ENCODE peak calls at places on chromosomes 11 and 22, in four cellular contexts. One of them, this sample, is unnamed.

GRCh38 chr11:71080239-71081097 is 171.9 kb downstream of the SHANK2 start:
- DNase-seq in thyroid gland: peak
- DNase-seq in left ventricle myocardium inferior: peak
- DNase-seq in heart left ventricle: peak
- DNase-seq in this sample: no peak

GRCh38 chr11:65014146-65014960 is at the start of gene ARL2:
- DNase-seq in thyroid gland: peak
- DNase-seq in left ventricle myocardium inferior: no peak
- DNase-seq in heart left ventricle: no peak
- DNase-seq in this sample: no peak

GRCh38 chr22:49914256-49914655 is 4.0 kb downstream of the ALG12 start:
- DNase-seq in thyroid gland: no peak
- DNase-seq in left ventricle myocardium inferior: no peak
- DNase-seq in heart left ventricle: no peak
- DNase-seq in this sample: no peak

GRCh38 chr11:123434262-123434661 is 4.2 kb downstream of the GRAMD1B start:
- DNase-seq in thyroid gland: no peak
- DNase-seq in left ventricle myocardium inferior: no peak
- DNase-seq in heart left ventricle: no peak
- DNase-seq in this sample: no peak

GRCh38 chr11:69683764-69684333 is 8.7 kb upstream of the LTO1 start:
- DNase-seq in thyroid gland: peak
- DNase-seq in left ventricle myocardium inferior: no peak
- DNase-seq in heart left ventricle: no peak
- DNase-seq in this sample: no peak

GRCh38 chr11:18027475-18027874 is 14.6 kb upstream of the SERGEF start:
- DNase-seq in thyroid gland: no peak
- DNase-seq in left ventricle myocardium inferior: no peak
- DNase-seq in heart left ventricle: no peak
- DNase-seq in this sample: no peak

GRCh38 chr11:46294365-46295309 is 17.2 kb downstream of the CREB3L1 start:
- DNase-seq in thyroid gland: no peak
- DNase-seq in left ventricle myocardium inferior: no peak
- DNase-seq in heart left ventricle: no peak
- DNase-seq in this sample: peak

GRCh38 chr11:133713406-133713805 is 131.9 kb downstream of the SPATA19 start:
- DNase-seq in thyroid gland: no peak
- DNase-seq in left ventricle myocardium inferior: no peak
- DNase-seq in heart left ventricle: no peak
- DNase-seq in this sample: no peak

GRCh38 chr22:19568337-19569311 is 44.4 kb upstream of the CLDN5 start:
- DNase-seq in thyroid gland: peak
- DNase-seq in left ventricle myocardium inferior: no peak
- DNase-seq in heart left ventricle: no peak
- DNase-seq in this sample: no peak

GRCh38 chr22:46766611-46767010 is 4.2 kb downstream of the TBC1D22A start:
- DNase-seq in thyroid gland: no peak
- DNase-seq in left ventricle myocardium inferior: no peak
- DNase-seq in heart left ventricle: no peak
- DNase-seq in this sample: no peak

GRCh38 chr11:11464555-11464954 is 111.5 kb upstream of the CSNK2A3 start:
- DNase-seq in thyroid gland: no peak
- DNase-seq in left ventricle myocardium inferior: no peak
- DNase-seq in heart left ventricle: no peak
- DNase-seq in this sample: no peak

GRCh38 chr22:28237092-28237491 is 318.0 kb upstream of the PITPNB start:
- DNase-seq in thyroid gland: peak
- DNase-seq in left ventricle myocardium inferior: no peak
- DNase-seq in heart left ventricle: no peak
- DNase-seq in this sample: no peak

GRCh38 chr11:119461250-119461963 is 38.4 kb upstream of the THY1 start:
- DNase-seq in thyroid gland: no peak
- DNase-seq in left ventricle myocardium inferior: no peak
- DNase-seq in heart left ventricle: no peak
- DNase-seq in this sample: no peak

GRCh38 chr11:118232659-118233058 is 7.8 kb upstream of the JAML start:
- DNase-seq in thyroid gland: no peak
- DNase-seq in left ventricle myocardium inferior: no peak
- DNase-seq in heart left ventricle: no peak
- DNase-seq in this sample: no peak

GRCh38 chr11:119309953-119310681 is 6.8 kb downstream of the MCAM start:
- DNase-seq in thyroid gland: no peak
- DNase-seq in left ventricle myocardium inferior: no peak
- DNase-seq in heart left ventricle: no peak
- DNase-seq in this sample: no peak

GRCh38 chr22:28798810-28799124 is 1.6 kb downstream of the XBP1 start:
- DNase-seq in thyroid gland: no peak
- DNase-seq in left ventricle myocardium inferior: no peak
- DNase-seq in heart left ventricle: no peak
- DNase-seq in this sample: no peak

GRCh38 chr11:120306519-120307242 is 18.4 kb upstream of the TLCD5 start:
- DNase-seq in thyroid gland: no peak
- DNase-seq in left ventricle myocardium inferior: no peak
- DNase-seq in heart left ventricle: no peak
- DNase-seq in this sample: no peak

GRCh38 chr11:32316846-32317525 is 118.4 kb downstream of the WT1 start:
- DNase-seq in thyroid gland: no peak
- DNase-seq in left ventricle myocardium inferior: no peak
- DNase-seq in heart left ventricle: no peak
- DNase-seq in this sample: no peak

GRCh38 chr11:118783724-118784495 is 7.1 kb downstream of the DDX6 start:
- DNase-seq in thyroid gland: no peak
- DNase-seq in left ventricle myocardium inferior: peak
- DNase-seq in heart left ventricle: peak
- DNase-seq in this sample: no peak

GRCh38 chr11:2294340-2295290 is 7.1 kb downstream of the C11orf21 start:
- DNase-seq in thyroid gland: no peak
- DNase-seq in left ventricle myocardium inferior: no peak
- DNase-seq in heart left ventricle: peak
- DNase-seq in this sample: no peak

GRCh38 chr11:24234822-24235508 is 261.9 kb upstream of the LUZP2 start:
- DNase-seq in thyroid gland: peak
- DNase-seq in left ventricle myocardium inferior: no peak
- DNase-seq in heart left ventricle: no peak
- DNase-seq in this sample: no peak

GRCh38 chr22:32053165-32053755 is 10.2 kb downstream of the SLC5A1 start:
- DNase-seq in thyroid gland: no peak
- DNase-seq in left ventricle myocardium inferior: no peak
- DNase-seq in heart left ventricle: no peak
- DNase-seq in this sample: no peak

GRCh38 chr11:131748146-131749050 is 378.0 kb downstream of the NTM start:
- DNase-seq in thyroid gland: peak
- DNase-seq in left ventricle myocardium inferior: peak
- DNase-seq in heart left ventricle: peak
- DNase-seq in this sample: no peak

GRCh38 chr22:35756722-35757121 is 39.0 kb downstream of the APOL5 start:
- DNase-seq in thyroid gland: no peak
- DNase-seq in left ventricle myocardium inferior: no peak
- DNase-seq in heart left ventricle: no peak
- DNase-seq in this sample: no peak

GRCh38 chr22:38704568-38705234 is 1.0 kb upstream of the GTPBP1 start:
- DNase-seq in thyroid gland: no peak
- DNase-seq in left ventricle myocardium inferior: no peak
- DNase-seq in heart left ventricle: no peak
- DNase-seq in this sample: no peak
- H3K4me3 ChIP-seq in thyroid gland: no peak
- H3K4me3 ChIP-seq in left ventricle myocardium inferior: peak
- H3K4me3 ChIP-seq in heart left ventricle: no peak
- H3K4me3 ChIP-seq in this sample: peak

GRCh38 chr22:42699953-42700352 is 20.7 kb downstream of the A4GALT start:
- DNase-seq in thyroid gland: no peak
- DNase-seq in left ventricle myocardium inferior: no peak
- DNase-seq in heart left ventricle: no peak
- DNase-seq in this sample: no peak
- H3K27ac ChIP-seq in thyroid gland: no peak
- H3K27ac ChIP-seq in left ventricle myocardium inferior: peak
- H3K27ac ChIP-seq in heart left ventricle: peak
- H3K27ac ChIP-seq in this sample: no peak

GRCh38 chr22:21937821-21938070 is 14.9 kb downstream of the PPM1F start:
- DNase-seq in thyroid gland: no peak
- DNase-seq in left ventricle myocardium inferior: peak
- DNase-seq in heart left ventricle: no peak
- DNase-seq in this sample: no peak
- H3K4me3 ChIP-seq in thyroid gland: no peak
- H3K4me3 ChIP-seq in left ventricle myocardium inferior: peak
- H3K4me3 ChIP-seq in heart left ventricle: peak
- H3K4me3 ChIP-seq in this sample: peak

DNA sequence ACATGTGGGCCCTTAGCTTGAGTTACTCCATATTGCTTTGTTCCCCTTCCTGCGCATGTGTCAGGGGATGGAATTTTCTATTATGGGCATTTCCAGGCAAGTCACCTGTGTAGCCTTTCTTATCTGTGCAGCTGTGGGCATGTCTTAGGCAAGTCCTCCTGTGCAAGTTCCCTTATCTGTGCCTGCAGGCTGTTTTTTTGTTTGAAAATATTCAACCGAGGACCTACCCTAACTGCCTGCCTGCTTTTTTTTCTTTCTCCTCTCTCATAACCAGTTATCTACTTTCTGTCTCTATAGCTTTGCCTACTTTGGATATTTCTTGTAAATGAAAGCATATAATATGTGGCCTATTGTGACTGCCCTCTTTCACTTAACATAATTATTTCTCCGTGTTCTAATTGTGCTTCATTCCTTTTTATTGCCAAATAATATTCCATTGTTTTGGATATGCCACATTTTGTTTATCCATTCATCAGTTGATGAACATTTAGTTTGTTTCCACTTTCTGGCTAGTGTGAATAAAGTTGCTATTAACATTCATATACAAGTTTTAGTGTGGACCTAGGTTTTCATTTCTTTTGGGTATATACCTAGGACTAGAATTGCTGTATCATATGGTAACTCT is 83.6 kb upstream of the CADM1 start:
- DNase-seq in thyroid gland: no peak
- DNase-seq in left ventricle myocardium inferior: no peak
- DNase-seq in heart left ventricle: no peak
- DNase-seq in this sample: no peak
- H3K27ac ChIP-seq in thyroid gland: no peak
- H3K27ac ChIP-seq in left ventricle myocardium inferior: no peak
- H3K27ac ChIP-seq in heart left ventricle: no peak
- H3K27ac ChIP-seq in this sample: no peak